ENCODE peak calls at places on chromosomes 4 and X, in nine cellular contexts. Z, V, P, I, E, U, O, R and W are unnamed samples.

GRCh38 chr4:153488006-153488718 is 22.0 kb downstream of the TMEM131L start:
- DNase-seq in R (no peak), E (no peak), U (peak), V (peak), O (no peak), Z (peak), I (peak), P (no peak), W (no peak)

GRCh38 chr4:100174985-100175383 is 15.3 kb downstream of the DDIT4L start:
- DNase-seq in I (no peak), V (no peak), R (no peak), E (no peak), Z (no peak), U (no peak), P (no peak), O (no peak), W (no peak)

GRCh38 chr4:22668301-22668700 is 24.4 kb upstream of the GBA3 start:
- DNase-seq in R (no peak), U (no peak), O (no peak), Z (no peak), V (no peak), P (no peak), E (no peak), I (peak), W (no peak)

GRCh38 chr4:40837094-40837870 is 87.5 kb downstream of the NSUN7 start:
- DNase-seq in I (no peak), O (no peak), U (peak), R (peak), V (no peak), P (no peak), E (no peak), Z (no peak), W (no peak)

GRCh38 chrX:149185087-149185486 is 320.0 kb downstream of the IDS start:
- DNase-seq in O (no peak), I (no peak), E (no peak), Z (no peak), V (no peak), R (no peak), P (no peak), U (no peak), W (no peak)

GRCh38 chr4:99219072-99219471 is at the start of gene ADH6:
- DNase-seq in U (no peak), I (no peak), O (no peak), P (no peak), E (no peak), R (no peak), V (no peak), Z (no peak), W (no peak)

GRCh38 chr4:150164956-150165355 is 86.7 kb downstream of the DCLK2 start:
- DNase-seq in U (no peak), I (no peak), P (no peak), R (no peak), Z (no peak), E (no peak), V (no peak), O (peak), W (no peak)

GRCh38 chr4:47383829-47384427 is 79.6 kb downstream of the COMMD8 start:
- DNase-seq in I (peak), V (peak), E (peak), Z (peak), O (peak), P (no peak), U (no peak), R (no peak), W (peak)

GRCh38 chr4:136336479-136336878 is 1195.8 kb downstream of the PCDH18 start:
- DNase-seq in U (no peak), R (no peak), I (no peak), V (no peak), O (no peak), E (no peak), P (no peak), Z (no peak), W (no peak)

GRCh38 chrX:47607091-47607490 is 12.6 kb downstream of the SYN1 start:
- DNase-seq in P (no peak), I (no peak), Z (no peak), V (no peak), R (no peak), U (no peak), E (no peak), O (no peak), W (no peak)

GRCh38 chr4:43234626-43235025 is 342.1 kb downstream of the GRXCR1 start:
- DNase-seq in P (no peak), O (no peak), U (no peak), V (no peak), E (no peak), I (no peak), Z (no peak), R (no peak), W (no peak)

GRCh38 chr4:122246551-122246950 is 94.4 kb downstream of the BLTP1 start:
- DNase-seq in E (no peak), U (no peak), V (no peak), Z (no peak), P (no peak), O (no peak), R (no peak), I (no peak), W (no peak)

GRCh38 chr4:7170012-7170411 is 22.3 kb upstream of the SORCS2 start:
- DNase-seq in P (no peak), O (no peak), V (no peak), R (no peak), U (peak), E (no peak), Z (no peak), I (no peak), W (no peak)

GRCh38 chr4:167955006-167955405 is 137.3 kb upstream of the ANXA10 start:
- DNase-seq in U (no peak), E (no peak), P (no peak), R (no peak), Z (no peak), O (no peak), I (no peak), V (no peak), W (no peak)

GRCh38 chr4:98558770-98559169 is 99.6 kb downstream of the TSPAN5 start:
- DNase-seq in R (no peak), U (no peak), P (no peak), O (no peak), I (no peak), E (no peak), Z (no peak), V (no peak), W (no peak)

GRCh38 chr4:22203436-22204011 is 255.0 kb upstream of the KCNIP4 start:
- DNase-seq in V (no peak), P (no peak), Z (no peak), O (no peak), R (no peak), U (no peak), I (no peak), E (no peak), W (no peak)

GRCh38 chrX:6981718-6982406 is 165.7 kb upstream of the STS start:
- DNase-seq in I (no peak), V (no peak), U (no peak), E (no peak), R (no peak), Z (no peak), O (no peak), P (no peak), W (no peak)

GRCh38 chrX:41781500-41781899 is 57.5 kb downstream of the GPR82 start:
- DNase-seq in I (peak), P (no peak), Z (peak), V (peak), U (no peak), O (peak), E (peak), R (no peak), W (peak)

GRCh38 chr4:1321486-1321885 is 25.5 kb upstream of the UVSSA start:
- DNase-seq in O (no peak), I (no peak), R (no peak), V (no peak), Z (no peak), U (peak), E (no peak), P (no peak), W (no peak)

GRCh38 chrX:69165116-69165651 is at the start of gene PJA1:
- DNase-seq in Z (peak), E (peak), I (peak), U (peak), V (peak), O (peak), R (peak), P (peak), W (peak)

GRCh38 chrX:44088755-44089154 is 115.6 kb upstream of the NDP start:
- DNase-seq in U (no peak), O (no peak), P (no peak), Z (no peak), E (no peak), R (no peak), I (peak), V (no peak), W (no peak)

GRCh38 chr4:128663325-128663724 is 146.2 kb upstream of the JADE1 start:
- DNase-seq in Z (peak), U (no peak), O (no peak), R (no peak), I (no peak), P (no peak), E (peak), V (no peak), W (no peak)

GRCh38 chrX:133921764-133922389 is 63.5 kb downstream of the GPC3 start:
- DNase-seq in E (peak), R (no peak), V (peak), Z (peak), P (no peak), U (peak), O (peak), I (peak), W (peak)

GRCh38 chr4:6900956-6901355 is 8.7 kb upstream of the TBC1D14 start:
- DNase-seq in P (no peak), R (no peak), U (no peak), I (no peak), O (no peak), E (no peak), Z (no peak), V (no peak), W (no peak)

GRCh38 chr4:51932261-51932660 is 87.9 kb downstream of the LRRC66 start:
- DNase-seq in V (no peak), P (no peak), Z (no peak), U (no peak), O (no peak), I (peak), R (no peak), E (no peak), W (no peak)